ENCODE peak calls at places on chromosomes 3 and 15, in seven cellular contexts. E is Peyer's patch; M is CD8-positive, alpha-beta memory T cell; S is ACHN; Y is stimulated activated CD8-positive, alpha-beta memory T cell treated with anti-CD3 and anti-CD28 coated beads, Interleukin-15, amount 100 ng/mL, for 4 hours; G is effector CD4-positive, alpha-beta T cell; O is tibial nerve. I is an unnamed sample.

GRCh38 chr15:99291643-99292042 is 40.4 kb downstream of the LRRC28 start:
- DNase-seq in Y (no peak), O (no peak), G (no peak), E (no peak), S (no peak), M (no peak), I (no peak)

GRCh38 chr3:26376131-26376530 is 246.4 kb upstream of the LRRC3B start:
- DNase-seq in Y (no peak), M (no peak), O (no peak), S (no peak), E (no peak), G (no peak), I (no peak)

GRCh38 chr3:177554900-177555759 is 357.8 kb upstream of the TBL1XR1 start:
- DNase-seq in M (no peak), Y (no peak), O (no peak), S (peak; percentile 30), G (no peak), E (no peak), I (peak; percentile 34)

GRCh38 chr3:173825731-173826130 is 428.2 kb downstream of the NLGN1 start:
- DNase-seq in S (peak; percentile 20), O (no peak), Y (no peak), G (no peak), M (no peak), E (no peak), I (no peak)

GRCh38 chr3:74897006-74897405 is 282.5 kb upstream of the CNTN3 start:
- DNase-seq in G (no peak), S (peak; percentile 19), Y (no peak), E (no peak), O (no peak), M (no peak), I (no peak)

GRCh38 chr3:19216669-19217337 is 68.5 kb downstream of the KCNH8 start:
- DNase-seq in O (peak; percentile 75), G (no peak), M (no peak), Y (no peak), S (no peak), E (no peak), I (no peak)

GRCh38 chr15:52031542-52031941 is 12.5 kb downstream of the MAPK6 start:
- DNase-seq in M (no peak), S (no peak), O (no peak), G (no peak), Y (no peak), E (no peak), I (peak; percentile 31)

GRCh38 chr3:80733522-80734176 is 965.9 kb upstream of the ROBO1 start:
- DNase-seq in S (no peak), E (no peak), M (no peak), O (no peak), G (no peak), Y (no peak), I (peak; percentile 78)

GRCh38 chr3:10180738-10181295 is 16.1 kb downstream of the IRAK2 start:
- DNase-seq in S (no peak), G (no peak), M (no peak), E (no peak), O (no peak), Y (no peak), I (no peak)

GRCh38 chr3:98817546-98817945 is 54.4 kb downstream of the ST3GAL6 start:
- DNase-seq in S (peak; percentile 68), E (no peak), M (no peak), Y (no peak), G (no peak), O (no peak), I (no peak)

GRCh38 chr3:112382543-112383160 is 49.7 kb downstream of the CD200 start:
- DNase-seq in M (no peak), O (no peak), Y (no peak), G (no peak), E (no peak), S (no peak), I (no peak)

GRCh38 chr3:125129512-125129962 is 73.7 kb upstream of the HEG1 start:
- DNase-seq in G (no peak), E (no peak), M (no peak), Y (no peak), O (peak; percentile 62), S (peak; percentile 71), I (peak; percentile 56)

GRCh38 chr3:94234177-94234788 is 171.4 kb downstream of the NSUN3 start:
- DNase-seq in E (no peak), S (peak; percentile 48), O (peak; percentile 16), M (no peak), Y (no peak), G (peak; percentile 1), I (peak; percentile 21)

GRCh38 chr3:126961791-126962461 is 21.0 kb upstream of the PLXNA1 start:
- DNase-seq in Y (no peak), O (no peak), G (no peak), M (no peak), S (no peak), E (no peak), I (no peak)

GRCh38 chr15:76366714-76367113 is 30.1 kb downstream of the ISL2 start:
- DNase-seq in O (no peak), G (no peak), E (no peak), Y (no peak), S (no peak), M (no peak), I (peak; percentile 87)

GRCh38 chr15:34610388-34610787 is 26.9 kb upstream of the GOLGA8B start:
- DNase-seq in O (no peak), S (peak; percentile 9), E (no peak), G (no peak), M (no peak), Y (no peak), I (no peak)

GRCh38 chr3:42119558-42120355 is 28.6 kb downstream of the TRAK1 start:
- DNase-seq in O (no peak), M (no peak), E (no peak), Y (no peak), S (no peak), G (no peak), I (no peak)

GRCh38 chr3:102673271-102674115 is 238.7 kb downstream of the ZPLD1 start:
- DNase-seq in O (peak; percentile 67), S (peak; percentile 57), M (peak; percentile 58), Y (peak; percentile 4), E (peak; percentile 35), G (peak; percentile 20), I (peak; percentile 57)

GRCh38 chr3:81585057-81585456 is 176.4 kb downstream of the GBE1 start:
- DNase-seq in Y (no peak), O (no peak), E (no peak), M (no peak), G (no peak), S (no peak), I (no peak)

GRCh38 chr3:48086736-48087470 is 70.7 kb upstream of the MAP4 start:
- DNase-seq in G (no peak), O (no peak), Y (no peak), S (no peak), E (no peak), M (no peak), I (no peak)

GRCh38 chr15:90382305-90382704 is 5.7 kb upstream of the IQGAP1 start:
- DNase-seq in M (no peak), S (no peak), G (no peak), O (no peak), E (no peak), Y (no peak), I (no peak)

GRCh38 chr3:181075098-181075497 is 85.6 kb upstream of the DNAJC19 start:
- DNase-seq in M (no peak), E (no peak), G (no peak), O (no peak), S (no peak), Y (no peak), I (no peak)

GRCh38 chr3:66344846-66345578 is 124.2 kb downstream of the SLC25A26 start:
- DNase-seq in M (no peak), O (no peak), Y (no peak), S (no peak), E (no peak), G (no peak), I (peak; percentile 34)

GRCh38 chr3:155153242-155154186 is 73.4 kb downstream of the MME start:
- DNase-seq in S (no peak), M (no peak), E (no peak), Y (no peak), G (no peak), O (no peak), I (no peak)

GRCh38 chr15:25481208-25481862 is 42.5 kb upstream of the UBE3A start:
- DNase-seq in E (no peak), G (no peak), S (no peak), Y (no peak), O (no peak), M (no peak), I (no peak)

GRCh38 chr3:72810063-72810462 is 38.2 kb downstream of the SHQ1 start:
- DNase-seq in E (no peak), O (no peak), G (no peak), M (no peak), Y (no peak), S (no peak), I (no peak)

GRCh38 chr15:55909036-55909811 is 84.2 kb downstream of the NEDD4 start:
- DNase-seq in G (no peak), Y (no peak), M (no peak), O (no peak), S (peak; percentile 4), E (no peak), I (no peak)

GRCh38 chr15:60945196-60945595 is 283.9 kb downstream of the RORA start:
- DNase-seq in O (no peak), E (no peak), M (no peak), Y (no peak), S (no peak), G (no peak), I (no peak)

GRCh38 chr3:182180646-182181385 is 469.1 kb downstream of the SOX2 start:
- DNase-seq in O (no peak), M (no peak), Y (no peak), E (no peak), S (no peak), G (no peak), I (no peak)

GRCh38 chr3:30826381-30827061 is 67.9 kb downstream of the GADL1 start:
- DNase-seq in G (no peak), M (no peak), E (no peak), S (no peak), Y (no peak), O (no peak), I (no peak)

GRCh38 chr3:43426388-43426787 is 140.0 kb downstream of the SNRK start:
- DNase-seq in E (no peak), S (no peak), Y (no peak), M (no peak), G (no peak), O (no peak), I (no peak)